ENCODE peak calls at places on chromosomes 6 and 20, in ten cellular contexts. Z, U, F, I, G, E, V, D, W and O are unnamed samples.

GRCh38 chr6:11497881-11498280 is 39.7 kb upstream of the TMEM170B start:
- DNase-seq in Z (no peak), U (no peak), F (peak; percentile 18), I (no peak), G (no peak), E (no peak), V (no peak), D (no peak), W (no peak), O (no peak)

GRCh38 chr6:2196079-2196679 is 49.2 kb downstream of the GMDS start:
- DNase-seq in Z (peak; percentile 33), U (peak; percentile 66), F (peak; percentile 59), I (peak; percentile 28), G (peak; percentile 7), E (peak; percentile 52), V (no peak), D (no peak), W (peak; percentile 48), O (peak; percentile 58)

GRCh38 chr6:28655164-28655563 is 129.5 kb downstream of the GPX5 start:
- DNase-seq in Z (no peak), U (no peak), F (no peak), I (no peak), G (no peak), E (no peak), V (no peak), D (no peak), W (no peak), O (no peak)

GRCh38 chr20:20454850-20455627 is 87.1 kb downstream of the INSM1 start:
- DNase-seq in Z (no peak), U (no peak), F (no peak), I (no peak), G (peak; percentile 85), E (no peak), V (no peak), D (no peak), W (no peak), O (no peak)

GRCh38 chr6:110179406-110180227 is at the start of gene WASF1:
- DNase-seq in Z (peak; percentile 97), U (peak; percentile 96), F (peak; percentile 97), I (peak; percentile 97), G (peak; percentile 98), E (peak; percentile 99), V (peak; percentile 85), D (peak; percentile 89), W (peak; percentile 83), O (peak; percentile 97)

GRCh38 chr6:41469951-41470340 is 76.2 kb upstream of the FOXP4 start:
- DNase-seq in Z (no peak), U (no peak), F (no peak), I (no peak), G (no peak), E (peak; percentile 72), V (no peak), D (peak; percentile 25), W (no peak), O (no peak)

GRCh38 chr20:1537731-1538058 is 19.8 kb downstream of the SIRPD start:
- DNase-seq in Z (peak; percentile 19), U (no peak), F (no peak), I (no peak), G (no peak), E (no peak), V (no peak), D (no peak), W (no peak), O (no peak)

GRCh38 chr6:87920245-87920644 is 127.4 kb upstream of the SPACA1 start:
- DNase-seq in Z (no peak), U (no peak), F (no peak), I (no peak), G (no peak), E (no peak), V (no peak), D (no peak), W (no peak), O (no peak)

GRCh38 chr6:150004101-150004782 is 21.1 kb downstream of the RAET1L start:
- DNase-seq in Z (no peak), U (no peak), F (no peak), I (no peak), G (peak; percentile 49), E (no peak), V (peak; percentile 44), D (peak; percentile 71), W (no peak), O (no peak)

GRCh38 chr20:57582432-57583288 is 21.8 kb downstream of the PCK1 start:
- DNase-seq in Z (peak; percentile 74), U (no peak), F (peak; percentile 15), I (no peak), G (peak; percentile 7), E (peak; percentile 56), V (no peak), D (no peak), W (peak; percentile 89), O (peak; percentile 55)

GRCh38 chr6:137341721-137342195 is 122.6 kb upstream of the IFNGR1 start:
- DNase-seq in Z (peak; percentile 39), U (peak; percentile 37), F (peak; percentile 75), I (peak; percentile 78), G (peak; percentile 34), E (peak; percentile 33), V (no peak), D (peak; percentile 31), W (peak; percentile 11), O (no peak)

GRCh38 chr6:166058064-166058739 is 109.4 kb downstream of the TBXT start:
- DNase-seq in Z (peak; percentile 28), U (peak; percentile 49), F (no peak), I (no peak), G (no peak), E (peak; percentile 51), V (no peak), D (no peak), W (no peak), O (no peak)

GRCh38 chr6:167507376-167507961 is 182.6 kb downstream of the TTLL2 start:
- DNase-seq in Z (no peak), U (no peak), F (no peak), I (no peak), G (no peak), E (no peak), V (no peak), D (no peak), W (no peak), O (no peak)

GRCh38 chr20:25238319-25239037 is 9.4 kb upstream of the PYGB start:
- DNase-seq in Z (no peak), U (peak; percentile 34), F (no peak), I (no peak), G (no peak), E (no peak), V (no peak), D (no peak), W (no peak), O (no peak)

GRCh38 chr20:34538671-34539123 is 19.8 kb upstream of the MAP1LC3A start:
- DNase-seq in Z (peak; percentile 40), U (peak; percentile 38), F (peak; percentile 54), I (peak; percentile 39), G (peak; percentile 8), E (peak; percentile 60), V (no peak), D (peak; percentile 44), W (peak; percentile 60), O (peak; percentile 35)